ENCODE peak calls at places on chromosomes 13 and 19, in six cellular contexts. H is fibroblast of lung, F is tibial artery, Z is A673, W is heart right ventricle, Q is transverse colon. B is an unnamed sample. For H3K4me1, the result is how much of the 10 kb centered on the place peaks cover.

GRCh38 chr13:39253774-39254173 is 215.5 kb downstream of the NHLRC3 start:
- DNase-seq in H (peak), F (no peak), Z (peak), W (no peak), Q (no peak), B (no peak)

GRCh38 chr13:95128045-95128643 is 173.1 kb downstream of the ABCC4 start:
- DNase-seq in H (peak), F (no peak), Z (no peak), W (no peak), Q (no peak), B (no peak)

GRCh38 chr19:9673912-9674668 is 810 bp downstream of the ZNF562 start:
- DNase-seq in H (peak), F (no peak), Z (peak), W (no peak), Q (no peak), B (peak)

GRCh38 chr13:51137250-51137649 is 26.2 kb upstream of the C13orf42 start:
- DNase-seq in H (no peak), F (no peak), Z (no peak), W (no peak), Q (no peak), B (no peak)

GRCh38 chr13:65600702-65601101 is 1629.4 kb downstream of the PCDH9 start:
- DNase-seq in H (peak), F (no peak), Z (no peak), W (no peak), Q (no peak), B (peak)

GRCh38 chr13:59061621-59062020 is 1102.1 kb downstream of the DIAPH3 start:
- DNase-seq in H (no peak), F (no peak), Z (no peak), W (no peak), Q (no peak), B (no peak)

GRCh38 chr13:110593430-110594130 is 21.8 kb upstream of the NAXD start:
- DNase-seq in H (peak), F (no peak), Z (peak), W (no peak), Q (no peak), B (peak)

GRCh38 chr19:44072543-44073401 is 813 bp downstream of the ZNF284 start:
- DNase-seq in H (peak), F (no peak), Z (peak), W (no peak), Q (no peak), B (no peak)

GRCh38 chr13:50672025-50672424 is 171.5 kb downstream of the DLEU7 start:
- DNase-seq in H (no peak), F (peak), Z (no peak), W (no peak), Q (no peak), B (no peak)

GRCh38 chr13:35953537-35954206 is 177.5 kb downstream of the DCLK1 start:
- DNase-seq in H (peak), F (peak), Z (peak), W (peak), Q (peak), B (peak)

GRCh38 chr13:99572921-99573320 is 71.6 kb downstream of the TM9SF2 start:
- DNase-seq in H (peak), F (no peak), Z (peak), W (no peak), Q (no peak), B (no peak)

GRCh38 chr19:6113616-6114188 is 3.4 kb upstream of the RFX2 start:
- DNase-seq in H (no peak), F (no peak), Z (no peak), W (no peak), Q (no peak), B (no peak)

GRCh38 chr13:102962430-102962829 is 103.8 kb downstream of the SLC10A2 start:
- DNase-seq in H (no peak), F (no peak), Z (no peak), W (no peak), Q (no peak), B (no peak)

GRCh38 chr19:14525729-14526128 is 3.7 kb upstream of the TECR start:
- DNase-seq in H (no peak), F (no peak), Z (no peak), W (no peak), Q (no peak), B (no peak)
- H3K4me1 ChIP-seq in H (under half), F (under half), Z (under half), W (under half), Q (under half), B (under half)

GRCh38 chr13:49539313-49539712 is 43.6 kb downstream of the PHF11 start:
- DNase-seq in H (no peak), F (no peak), Z (no peak), W (no peak), Q (no peak), B (no peak)

GRCh38 chr13:49533011-49533410 is 37.3 kb downstream of the PHF11 start:
- DNase-seq in H (no peak), F (no peak), Z (no peak), W (no peak), Q (no peak), B (no peak)

GRCh38 chr13:49533586-49534269 is 38.0 kb downstream of the PHF11 start:
- DNase-seq in H (no peak), F (no peak), Z (no peak), W (no peak), Q (no peak), B (no peak)

GRCh38 chr13:49538404-49538803 is 42.7 kb downstream of the PHF11 start:
- DNase-seq in H (no peak), F (no peak), Z (no peak), W (no peak), Q (no peak), B (no peak)

GRCh38 chr13:49536144-49536873 is 40.6 kb downstream of the PHF11 start:
- DNase-seq in H (no peak), F (no peak), Z (no peak), W (no peak), Q (no peak), B (no peak)
- H3K4me1 ChIP-seq in H (under half), F (under half), Z (under half), W (under half), Q (under half), B (under half)

GRCh38 chr13:30409911-30410704 is 12.2 kb upstream of the UBE2L5 start:
- DNase-seq in H (peak), F (peak), Z (peak), W (no peak), Q (no peak), B (peak)

GRCh38 chr13:30406779-30407416 is 15.4 kb upstream of the UBE2L5 start:
- DNase-seq in H (no peak), F (no peak), Z (no peak), W (no peak), Q (no peak), B (no peak)

GRCh38 chr13:30410705-30411125 is 11.6 kb upstream of the UBE2L5 start:
- DNase-seq in H (peak), F (no peak), Z (peak), W (no peak), Q (no peak), B (no peak)

GRCh38 chr13:30412351-30412750 is 9.9 kb upstream of the UBE2L5 start:
- DNase-seq in H (no peak), F (no peak), Z (peak), W (no peak), Q (no peak), B (no peak)

GRCh38 chr13:30408319-30409101 is 13.8 kb upstream of the UBE2L5 start:
- DNase-seq in H (peak), F (peak), Z (no peak), W (peak), Q (peak), B (peak)
- H3K4me1 ChIP-seq in H (under half), F (under half), Z (half or more), W (under half), Q (under half), B (under half)

GRCh38 chr13:73696713-73697112 is 437.5 kb downstream of the KLF12 start:
- DNase-seq in H (no peak), F (no peak), Z (no peak), W (no peak), Q (no peak), B (no peak)
- H3K4me1 ChIP-seq in H (under half), F (under half), Z (under half), W (under half), Q (under half), B (under half)